ENCODE peak calls at places on chromosome 2, in four cellular contexts. One of them, this sample, is unnamed.

GRCh38 chr2:64807417-64807816 is 153.7 kb upstream of the SERTAD2 start:
- DNase-seq in activated CD4-positive, alpha-beta T cell treated with anti-CD3 and anti-CD28 coated beads for 4 hours: peak
- DNase-seq in Right ventricle myocardium superior: no peak
- DNase-seq in non-pigmented ciliary epithelial cell: peak
- DNase-seq in this sample: no peak

GRCh38 chr2:3622967-3623366 is 28.1 kb downstream of the COLEC11 start:
- DNase-seq in Right ventricle myocardium superior: no peak
- DNase-seq in non-pigmented ciliary epithelial cell: no peak
- DNase-seq in activated CD4-positive, alpha-beta T cell treated with anti-CD3 and anti-CD28 coated beads for 4 hours: no peak
- DNase-seq in this sample: no peak

GRCh38 chr2:55097083-55097461 is 46.8 kb upstream of the RTN4 start:
- DNase-seq in non-pigmented ciliary epithelial cell: no peak
- DNase-seq in Right ventricle myocardium superior: no peak
- DNase-seq in activated CD4-positive, alpha-beta T cell treated with anti-CD3 and anti-CD28 coated beads for 4 hours: no peak
- DNase-seq in this sample: no peak

GRCh38 chr2:223197046-223197445 is 145.1 kb downstream of the KCNE4 start:
- DNase-seq in non-pigmented ciliary epithelial cell: peak
- DNase-seq in activated CD4-positive, alpha-beta T cell treated with anti-CD3 and anti-CD28 coated beads for 4 hours: no peak
- DNase-seq in Right ventricle myocardium superior: no peak
- DNase-seq in this sample: no peak

GRCh38 chr2:109271920-109272319 is 142.9 kb downstream of the SH3RF3 start:
- DNase-seq in Right ventricle myocardium superior: no peak
- DNase-seq in activated CD4-positive, alpha-beta T cell treated with anti-CD3 and anti-CD28 coated beads for 4 hours: no peak
- DNase-seq in non-pigmented ciliary epithelial cell: no peak
- DNase-seq in this sample: no peak

GRCh38 chr2:108612514-108613183 is 78.4 kb downstream of the LIMS1 start:
- DNase-seq in non-pigmented ciliary epithelial cell: no peak
- DNase-seq in activated CD4-positive, alpha-beta T cell treated with anti-CD3 and anti-CD28 coated beads for 4 hours: peak
- DNase-seq in Right ventricle myocardium superior: no peak
- DNase-seq in this sample: peak

GRCh38 chr2:60290534-60290933 is 262.9 kb downstream of the BCL11A start:
- DNase-seq in non-pigmented ciliary epithelial cell: no peak
- DNase-seq in Right ventricle myocardium superior: no peak
- DNase-seq in activated CD4-positive, alpha-beta T cell treated with anti-CD3 and anti-CD28 coated beads for 4 hours: no peak
- DNase-seq in this sample: no peak

GRCh38 chr2:239258248-239258647 is 142.6 kb downstream of the HDAC4 start:
- DNase-seq in activated CD4-positive, alpha-beta T cell treated with anti-CD3 and anti-CD28 coated beads for 4 hours: no peak
- DNase-seq in non-pigmented ciliary epithelial cell: no peak
- DNase-seq in Right ventricle myocardium superior: no peak
- DNase-seq in this sample: no peak

GRCh38 chr2:241852116-241852980 is 6.3 kb downstream of the PDCD1 start:
- DNase-seq in non-pigmented ciliary epithelial cell: no peak
- DNase-seq in Right ventricle myocardium superior: peak
- DNase-seq in activated CD4-positive, alpha-beta T cell treated with anti-CD3 and anti-CD28 coated beads for 4 hours: no peak
- DNase-seq in this sample: no peak

GRCh38 chr2:229715895-229716507 is 1.6 kb upstream of the DNER start:
- DNase-seq in non-pigmented ciliary epithelial cell: no peak
- DNase-seq in activated CD4-positive, alpha-beta T cell treated with anti-CD3 and anti-CD28 coated beads for 4 hours: no peak
- DNase-seq in Right ventricle myocardium superior: no peak
- DNase-seq in this sample: peak

GRCh38 chr2:208354964-208355381 is 51.6 kb upstream of the PTH2R start:
- DNase-seq in Right ventricle myocardium superior: no peak
- DNase-seq in non-pigmented ciliary epithelial cell: no peak
- DNase-seq in activated CD4-positive, alpha-beta T cell treated with anti-CD3 and anti-CD28 coated beads for 4 hours: no peak
- DNase-seq in this sample: no peak

GRCh38 chr2:216857131-216857550 is 2.7 kb downstream of the TNP1 start:
- DNase-seq in Right ventricle myocardium superior: no peak
- DNase-seq in activated CD4-positive, alpha-beta T cell treated with anti-CD3 and anti-CD28 coated beads for 4 hours: no peak
- DNase-seq in non-pigmented ciliary epithelial cell: peak
- DNase-seq in this sample: no peak

GRCh38 chr2:43345391-43345813 is 119.0 kb upstream of the ZFP36L2 start:
- DNase-seq in activated CD4-positive, alpha-beta T cell treated with anti-CD3 and anti-CD28 coated beads for 4 hours: no peak
- DNase-seq in non-pigmented ciliary epithelial cell: no peak
- DNase-seq in Right ventricle myocardium superior: peak
- DNase-seq in this sample: no peak

GRCh38 chr2:12776457-12777049 is 59.8 kb downstream of the TRIB2 start:
- DNase-seq in non-pigmented ciliary epithelial cell: no peak
- DNase-seq in Right ventricle myocardium superior: no peak
- DNase-seq in activated CD4-positive, alpha-beta T cell treated with anti-CD3 and anti-CD28 coated beads for 4 hours: no peak
- DNase-seq in this sample: no peak

GRCh38 chr2:138949517-138949916 is 169.3 kb upstream of the NXPH2 start:
- DNase-seq in Right ventricle myocardium superior: no peak
- DNase-seq in activated CD4-positive, alpha-beta T cell treated with anti-CD3 and anti-CD28 coated beads for 4 hours: no peak
- DNase-seq in non-pigmented ciliary epithelial cell: no peak
- DNase-seq in this sample: no peak

GRCh38 chr2:188600536-188601210 is 309.0 kb downstream of the GULP1 start:
- DNase-seq in activated CD4-positive, alpha-beta T cell treated with anti-CD3 and anti-CD28 coated beads for 4 hours: no peak
- DNase-seq in non-pigmented ciliary epithelial cell: no peak
- DNase-seq in Right ventricle myocardium superior: no peak
- DNase-seq in this sample: no peak

GRCh38 chr2:61178603-61179545 is 16.9 kb downstream of the C2orf74 start:
- DNase-seq in activated CD4-positive, alpha-beta T cell treated with anti-CD3 and anti-CD28 coated beads for 4 hours: peak
- DNase-seq in non-pigmented ciliary epithelial cell: no peak
- DNase-seq in Right ventricle myocardium superior: peak
- DNase-seq in this sample: peak

GRCh38 chr2:11532434-11533055 is 1.3 kb upstream of the GREB1 start:
- DNase-seq in Right ventricle myocardium superior: no peak
- DNase-seq in non-pigmented ciliary epithelial cell: no peak
- DNase-seq in activated CD4-positive, alpha-beta T cell treated with anti-CD3 and anti-CD28 coated beads for 4 hours: no peak
- DNase-seq in this sample: no peak

GRCh38 chr2:202885190-202885589 is 13.6 kb upstream of the ICA1L start:
- DNase-seq in non-pigmented ciliary epithelial cell: no peak
- DNase-seq in activated CD4-positive, alpha-beta T cell treated with anti-CD3 and anti-CD28 coated beads for 4 hours: no peak
- DNase-seq in Right ventricle myocardium superior: no peak
- DNase-seq in this sample: no peak

GRCh38 chr2:164849506-164849905 is 7.9 kb upstream of the COBLL1 start:
- DNase-seq in non-pigmented ciliary epithelial cell: no peak
- DNase-seq in activated CD4-positive, alpha-beta T cell treated with anti-CD3 and anti-CD28 coated beads for 4 hours: no peak
- DNase-seq in Right ventricle myocardium superior: no peak
- DNase-seq in this sample: no peak

This sample was measured in GM19239.